ENCODE peak calls at places on chromosomes 3 and 15, in five cellular contexts. One of them, this sample, is unnamed.

GRCh38 chr15:60299452-60300047 is 98.2 kb downstream of the ANXA2 start:
- DNase-seq in H1: no peak
- DNase-seq in GM23338: peak
- DNase-seq in HepG2: no peak
- DNase-seq in sigmoid colon: no peak
- DNase-seq in this sample: no peak

GRCh38 chr15:70701891-70702568 is 61.3 kb downstream of the UACA start:
- DNase-seq in H1: no peak
- DNase-seq in GM23338: no peak
- DNase-seq in HepG2: no peak
- DNase-seq in sigmoid colon: no peak
- DNase-seq in this sample: no peak

GRCh38 chr3:120498947-120499346 is 48.2 kb upstream of the FSTL1 start:
- DNase-seq in H1: no peak
- DNase-seq in GM23338: peak
- DNase-seq in HepG2: no peak
- DNase-seq in sigmoid colon: peak
- DNase-seq in this sample: no peak

GRCh38 chr15:74642328-74642723 is 26.7 kb downstream of the CLK3 start:
- DNase-seq in H1: no peak
- DNase-seq in GM23338: no peak
- DNase-seq in HepG2: no peak
- DNase-seq in sigmoid colon: no peak
- DNase-seq in this sample: no peak

GRCh38 chr15:68536331-68537095 is 42.3 kb upstream of the CORO2B start:
- DNase-seq in H1: no peak
- DNase-seq in GM23338: no peak
- DNase-seq in HepG2: no peak
- DNase-seq in sigmoid colon: no peak
- DNase-seq in this sample: no peak

GRCh38 chr3:50171540-50172301 is 16.6 kb downstream of the SEMA3F start:
- DNase-seq in H1: no peak
- DNase-seq in GM23338: no peak
- DNase-seq in HepG2: peak
- DNase-seq in sigmoid colon: no peak
- DNase-seq in this sample: no peak

GRCh38 chr15:48059786-48060185 is 61.0 kb upstream of the SLC24A5 start:
- DNase-seq in H1: no peak
- DNase-seq in GM23338: no peak
- DNase-seq in HepG2: no peak
- DNase-seq in sigmoid colon: no peak
- DNase-seq in this sample: no peak

GRCh38 chr3:106635271-106635670 is 742.0 kb upstream of the CCDC54 start:
- DNase-seq in H1: no peak
- DNase-seq in GM23338: no peak
- DNase-seq in HepG2: no peak
- DNase-seq in sigmoid colon: no peak
- DNase-seq in this sample: no peak

GRCh38 chr15:37109952-37110630 is 9.7 kb upstream of the MEIS2 start:
- DNase-seq in H1: no peak
- DNase-seq in GM23338: peak
- DNase-seq in HepG2: no peak
- DNase-seq in sigmoid colon: peak
- DNase-seq in this sample: no peak

GRCh38 chr15:95864467-95864886 is 466.0 kb upstream of the NR2F2 start:
- DNase-seq in H1: no peak
- DNase-seq in GM23338: no peak
- DNase-seq in HepG2: no peak
- DNase-seq in sigmoid colon: peak
- DNase-seq in this sample: no peak

GRCh38 chr3:171198781-171199472 is 172.4 kb upstream of the SLC2A2 start:
- DNase-seq in H1: no peak
- DNase-seq in GM23338: no peak
- DNase-seq in HepG2: no peak
- DNase-seq in sigmoid colon: no peak
- DNase-seq in this sample: no peak

GRCh38 chr3:113097821-113098516 is 107.2 kb downstream of the GTPBP8 start:
- DNase-seq in H1: no peak
- DNase-seq in GM23338: no peak
- DNase-seq in HepG2: peak
- DNase-seq in sigmoid colon: no peak
- DNase-seq in this sample: no peak

GRCh38 chr15:96412919-96413231 is 82.4 kb downstream of the NR2F2 start:
- DNase-seq in H1: no peak
- DNase-seq in GM23338: no peak
- DNase-seq in HepG2: no peak
- DNase-seq in sigmoid colon: no peak
- DNase-seq in this sample: no peak

GRCh38 chr15:72970965-72971746 is 81.1 kb upstream of the NEO1 start:
- DNase-seq in H1: no peak
- DNase-seq in GM23338: no peak
- DNase-seq in HepG2: no peak
- DNase-seq in sigmoid colon: no peak
- DNase-seq in this sample: no peak

GRCh38 chr3:38553071-38553470 is 56.9 kb downstream of the EXOG start:
- DNase-seq in H1: no peak
- DNase-seq in GM23338: no peak
- DNase-seq in HepG2: no peak
- DNase-seq in sigmoid colon: no peak
- DNase-seq in this sample: no peak

GRCh38 chr3:5390221-5390620 is 202.7 kb downstream of the EDEM1 start:
- DNase-seq in H1: no peak
- DNase-seq in GM23338: no peak
- DNase-seq in HepG2: no peak
- DNase-seq in sigmoid colon: no peak
- DNase-seq in this sample: no peak

GRCh38 chr3:12947504-12948369 is 106.4 kb upstream of the RPL32 start:
- DNase-seq in H1: no peak
- DNase-seq in GM23338: peak
- DNase-seq in HepG2: peak
- DNase-seq in sigmoid colon: peak
- DNase-seq in this sample: peak

GRCh38 chr15:70195808-70196304 is 98.1 kb upstream of the TLE3 start:
- DNase-seq in H1: no peak
- DNase-seq in GM23338: no peak
- DNase-seq in HepG2: peak
- DNase-seq in sigmoid colon: peak
- DNase-seq in this sample: no peak

GRCh38 chr15:89888214-89888804 is 5.5 kb downstream of the AP3S2 start:
- DNase-seq in H1: no peak
- DNase-seq in GM23338: peak
- DNase-seq in HepG2: peak
- DNase-seq in sigmoid colon: no peak
- DNase-seq in this sample: peak

GRCh38 chr15:78739996-78740903 is 71.0 kb downstream of the ADAMTS7 start:
- DNase-seq in H1: no peak
- DNase-seq in GM23338: peak
- DNase-seq in HepG2: peak
- DNase-seq in sigmoid colon: peak
- DNase-seq in this sample: peak

GRCh38 chr3:128394033-128394432 is 72.7 kb downstream of the DNAJB8 start:
- DNase-seq in H1: no peak
- DNase-seq in GM23338: no peak
- DNase-seq in HepG2: no peak
- DNase-seq in sigmoid colon: no peak
- DNase-seq in this sample: no peak

GRCh38 chr15:39269821-39270220 is 311.1 kb upstream of the THBS1 start:
- DNase-seq in H1: no peak
- DNase-seq in GM23338: no peak
- DNase-seq in HepG2: peak
- DNase-seq in sigmoid colon: no peak
- DNase-seq in this sample: no peak

GRCh38 chr15:81029416-81030367 is 29.0 kb downstream of the TLNRD1 start:
- DNase-seq in H1: no peak
- DNase-seq in GM23338: no peak
- DNase-seq in HepG2: no peak
- DNase-seq in sigmoid colon: no peak
- DNase-seq in this sample: peak

GRCh38 chr3:197168606-197169005 is 129.8 kb downstream of the DLG1 start:
- DNase-seq in H1: no peak
- DNase-seq in GM23338: peak
- DNase-seq in HepG2: no peak
- DNase-seq in sigmoid colon: no peak
- DNase-seq in this sample: no peak

GRCh38 chr3:155448531-155448930 is 155.0 kb upstream of the STRIT1 start:
- DNase-seq in H1: no peak
- DNase-seq in GM23338: no peak
- DNase-seq in HepG2: no peak
- DNase-seq in sigmoid colon: no peak
- DNase-seq in this sample: no peak

DNA sequence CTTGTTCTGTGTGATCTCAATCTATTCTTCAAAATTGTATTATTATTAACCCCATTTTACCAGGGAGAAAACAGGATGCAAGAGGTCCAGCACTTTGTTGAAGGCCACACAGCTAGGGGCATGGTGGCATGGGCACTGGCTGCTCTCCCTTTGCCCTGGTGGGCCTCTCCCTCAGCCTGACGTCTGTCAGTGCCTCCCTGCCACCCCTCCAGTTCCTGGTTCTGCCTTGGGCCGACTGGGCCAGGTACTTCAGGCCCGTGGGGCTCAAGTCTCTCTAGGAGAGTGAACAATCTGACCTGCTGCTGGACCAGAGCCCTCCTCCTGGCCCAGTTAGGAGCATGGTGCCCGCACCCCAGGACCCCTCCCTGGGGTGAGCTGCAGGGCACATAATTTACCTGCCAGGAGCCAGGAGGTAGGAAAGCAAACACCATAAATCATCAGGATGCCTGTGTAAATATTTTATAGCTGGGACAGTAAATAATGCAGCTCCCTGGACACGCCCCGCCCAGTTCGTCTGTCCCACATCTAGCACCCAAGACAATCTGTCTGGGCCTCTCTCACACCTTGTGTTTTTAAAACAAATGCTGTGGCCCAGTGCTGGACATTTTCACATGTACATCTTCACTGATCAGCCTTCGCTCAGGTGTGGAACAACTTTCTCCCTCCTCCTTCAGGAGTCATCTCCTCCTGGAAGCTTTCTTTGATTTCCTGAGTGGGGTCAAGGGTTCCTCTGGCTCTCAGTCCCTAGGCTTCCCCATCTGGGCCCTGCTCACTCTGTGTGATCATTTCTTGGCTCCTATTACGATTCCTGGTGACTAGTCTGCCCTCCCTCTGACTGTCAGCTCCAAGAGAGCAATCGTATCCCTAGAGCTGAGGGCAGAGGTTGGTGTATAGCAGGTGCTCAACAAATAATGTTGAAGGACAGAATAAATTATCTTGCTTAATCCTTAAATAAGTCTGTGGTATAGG is 15.2 kb upstream of the RFT1 start:
- DNase-seq in H1: no peak
- DNase-seq in GM23338: no peak
- DNase-seq in HepG2: no peak
- DNase-seq in sigmoid colon: peak
- DNase-seq in this sample: no peak
- H3K27ac ChIP-seq in H1: no peak
- H3K27ac ChIP-seq in GM23338: no peak
- H3K27ac ChIP-seq in HepG2: no peak
- H3K27ac ChIP-seq in sigmoid colon: no peak
- H3K27ac ChIP-seq in this sample: peak

DNA sequence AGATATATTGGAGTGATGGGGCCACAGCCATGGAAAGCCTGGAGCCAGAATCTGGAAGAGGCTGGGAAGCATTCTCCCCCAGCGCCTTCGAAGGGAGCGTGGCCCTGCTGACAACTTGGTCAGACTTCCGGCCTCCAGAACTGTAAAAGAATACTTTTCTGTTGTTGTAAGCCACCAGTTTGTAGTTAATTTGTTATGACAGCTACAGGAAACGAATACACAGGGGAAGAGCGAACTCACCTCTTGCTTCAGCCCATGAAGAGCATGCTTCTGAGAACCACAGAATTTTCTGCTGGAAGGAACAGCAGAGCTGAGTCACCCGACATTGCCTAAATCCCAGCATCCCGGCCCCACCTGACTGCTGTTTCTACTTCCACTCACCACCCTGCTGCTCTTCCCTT is 501.7 kb downstream of the SHQ1 start:
- DNase-seq in H1: no peak
- DNase-seq in GM23338: no peak
- DNase-seq in HepG2: no peak
- DNase-seq in sigmoid colon: peak
- DNase-seq in this sample: peak
- TF ChIP-seq POLR2AphosphoS5 in H1: no peak
- TF ChIP-seq POLR2AphosphoS5 in GM23338: no peak
- TF ChIP-seq POLR2AphosphoS5 in HepG2: no peak
- TF ChIP-seq POLR2AphosphoS5 in sigmoid colon: no peak
- TF ChIP-seq POLR2AphosphoS5 in this sample: peak

GRCh38 chr3:30660128-30660525 is 53.7 kb downstream of the TGFBR2 start:
- DNase-seq in H1: no peak
- DNase-seq in GM23338: no peak
- DNase-seq in HepG2: no peak
- DNase-seq in sigmoid colon: no peak
- DNase-seq in this sample: no peak

GRCh38 chr3:30659270-30660127 is 53.1 kb downstream of the TGFBR2 start:
- DNase-seq in H1: no peak
- DNase-seq in GM23338: no peak
- DNase-seq in HepG2: peak
- DNase-seq in sigmoid colon: no peak
- DNase-seq in this sample: no peak

GRCh38 chr3:30656624-30657141 is 50.3 kb downstream of the TGFBR2 start:
- DNase-seq in H1: no peak
- DNase-seq in GM23338: no peak
- DNase-seq in HepG2: no peak
- DNase-seq in sigmoid colon: no peak
- DNase-seq in this sample: no peak

GRCh38 chr3:30658328-30659052 is 52.1 kb downstream of the TGFBR2 start:
- DNase-seq in H1: no peak
- DNase-seq in GM23338: no peak
- DNase-seq in HepG2: peak
- DNase-seq in sigmoid colon: no peak
- DNase-seq in this sample: peak

GRCh38 chr3:30657914-30658313 is 51.5 kb downstream of the TGFBR2 start:
- DNase-seq in H1: no peak
- DNase-seq in GM23338: no peak
- DNase-seq in HepG2: no peak
- DNase-seq in sigmoid colon: no peak
- DNase-seq in this sample: no peak
- H3K27ac ChIP-seq in H1: no peak
- H3K27ac ChIP-seq in GM23338: peak
- H3K27ac ChIP-seq in HepG2: peak
- H3K27ac ChIP-seq in sigmoid colon: peak
- H3K27ac ChIP-seq in this sample: peak

GRCh38 chr3:125045965-125046364 is 9.8 kb downstream of the HEG1 start:
- DNase-seq in H1: no peak
- DNase-seq in GM23338: no peak
- DNase-seq in HepG2: no peak
- DNase-seq in sigmoid colon: no peak
- DNase-seq in this sample: no peak

GRCh38 chr3:125050486-125051172 is 5.2 kb downstream of the HEG1 start:
- DNase-seq in H1: no peak
- DNase-seq in GM23338: peak
- DNase-seq in HepG2: no peak
- DNase-seq in sigmoid colon: no peak
- DNase-seq in this sample: no peak

GRCh38 chr3:125045194-125045593 is 10.6 kb downstream of the HEG1 start:
- DNase-seq in H1: no peak
- DNase-seq in GM23338: no peak
- DNase-seq in HepG2: no peak
- DNase-seq in sigmoid colon: no peak
- DNase-seq in this sample: no peak

GRCh38 chr3:125051205-125051604 is 4.6 kb downstream of the HEG1 start:
- DNase-seq in H1: no peak
- DNase-seq in GM23338: no peak
- DNase-seq in HepG2: no peak
- DNase-seq in sigmoid colon: no peak
- DNase-seq in this sample: no peak

GRCh38 chr3:125048282-125048681 is 7.5 kb downstream of the HEG1 start:
- DNase-seq in H1: no peak
- DNase-seq in GM23338: no peak
- DNase-seq in HepG2: no peak
- DNase-seq in sigmoid colon: peak
- DNase-seq in this sample: no peak
- TF ChIP-seq POLR2AphosphoS5 in H1: no peak
- TF ChIP-seq POLR2AphosphoS5 in GM23338: no peak
- TF ChIP-seq POLR2AphosphoS5 in HepG2: no peak
- TF ChIP-seq POLR2AphosphoS5 in sigmoid colon: peak
- TF ChIP-seq POLR2AphosphoS5 in this sample: no peak